ENCODE peak calls at places on chromosomes 11 and 22, in seven cellular contexts. J is H9, Y is brain microvascular endothelial cell, S is MCF 10A, F is transverse colon, T is omental fat pad, C is thoracic aorta. A is an unnamed sample.

GRCh38 chr11:113470233-113470632 is 5.0 kb downstream of the DRD2 start:
- DNase-seq in J (no peak), Y (no peak), S (no peak), F (no peak), T (no peak), C (no peak), A (no peak)

GRCh38 chr22:46444390-46444854 is 93.0 kb downstream of the CELSR1 start:
- DNase-seq in J (no peak), Y (no peak), S (no peak), F (no peak), T (no peak), C (no peak), A (no peak)

GRCh38 chr11:119727523-119728081 is 1.4 kb downstream of the NECTIN1 start:
- DNase-seq in J (peak; percentile 66), Y (no peak), S (peak; percentile 32), F (peak; percentile 72), T (no peak), C (no peak), A (no peak)

GRCh38 chr22:49322231-49322630 is 505.4 kb downstream of the BRD1 start:
- DNase-seq in J (no peak), Y (no peak), S (no peak), F (no peak), T (no peak), C (no peak), A (no peak)

GRCh38 chr11:101049123-101049522 is 80.5 kb downstream of the PGR start:
- DNase-seq in J (no peak), Y (no peak), S (no peak), F (no peak), T (no peak), C (no peak), A (no peak)

GRCh38 chr11:116946414-116946813 is 109.0 kb upstream of the APOA1 start:
- DNase-seq in J (no peak), Y (peak; percentile 43), S (no peak), F (no peak), T (no peak), C (no peak), A (no peak)

GRCh38 chr11:102452461-102453285 is at the start of gene TMEM123:
- DNase-seq in J (peak; percentile 78), Y (peak; percentile 34), S (peak; percentile 65), F (peak; percentile 89), T (peak; percentile 42), C (peak; percentile 40), A (peak; percentile 75)

GRCh38 chr11:20105427-20105826 is 54.8 kb downstream of the DBX1 start:
- DNase-seq in J (no peak), Y (no peak), S (no peak), F (no peak), T (no peak), C (no peak), A (no peak)

GRCh38 chr11:121716060-121716459 is 263.3 kb upstream of the SORL1-AS1 start:
- DNase-seq in J (no peak), Y (peak; percentile 8), S (no peak), F (no peak), T (no peak), C (no peak), A (no peak)

GRCh38 chr11:74755395-74755995 is 6.8 kb downstream of the RNF169 start:
- DNase-seq in J (no peak), Y (no peak), S (peak; percentile 7), F (no peak), T (no peak), C (no peak), A (no peak)

GRCh38 chr11:131656179-131656838 is 285.9 kb downstream of the NTM start:
- DNase-seq in J (peak; percentile 87), Y (no peak), S (no peak), F (no peak), T (no peak), C (no peak), A (no peak)

GRCh38 chr22:46462726-46463371 is 74.6 kb downstream of the CELSR1 start:
- DNase-seq in J (no peak), Y (peak; percentile 45), S (peak; percentile 93), F (no peak), T (no peak), C (no peak), A (no peak)

GRCh38 chr11:92269841-92270240 is 45.2 kb downstream of the FAT3 start:
- DNase-seq in J (no peak), Y (no peak), S (no peak), F (no peak), T (no peak), C (no peak), A (no peak)

GRCh38 chr22:21642584-21643448 is 714 bp downstream of the SDF2L1 start:
- DNase-seq in J (peak; percentile 80), Y (peak; percentile 43), S (peak; percentile 60), F (peak; percentile 71), T (no peak), C (no peak), A (peak; percentile 39)

GRCh38 chr22:35752172-35752832 is 34.6 kb downstream of the APOL5 start:
- DNase-seq in J (no peak), Y (no peak), S (no peak), F (no peak), T (no peak), C (no peak), A (no peak)
- TF ChIP-seq CTCF in J (no peak), Y (no peak), S (no peak), F (no peak), T (no peak), C (no peak), A (no peak)

DNA sequence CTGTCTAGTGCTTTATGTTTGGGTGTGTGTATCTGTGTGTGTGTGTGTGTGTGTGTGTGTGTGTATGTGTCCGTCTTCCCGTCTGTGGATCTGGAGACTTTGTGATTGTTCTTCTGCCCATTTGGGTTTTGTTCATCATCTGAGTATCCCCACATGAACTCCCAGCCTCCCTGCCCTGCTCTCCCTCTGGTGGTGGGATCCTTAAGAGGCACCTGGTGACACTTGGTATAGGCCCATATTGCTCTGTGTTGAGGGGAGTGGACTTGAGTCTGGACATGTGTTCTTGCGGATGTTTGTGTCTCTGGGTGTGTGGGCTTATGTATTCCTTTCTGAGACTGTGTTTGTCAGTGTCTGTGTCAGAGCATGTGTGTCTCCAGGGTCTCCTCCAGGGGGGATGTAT is 15.3 kb downstream of the RCOR2 start:
- DNase-seq in J (no peak), Y (no peak), S (peak; percentile 27), F (no peak), T (no peak), C (no peak), A (no peak)
- TF ChIP-seq CTCF in J (peak; percentile 61), Y (peak; percentile 71), S (peak; percentile 16), F (no peak), T (no peak), C (no peak), A (no peak)

GRCh38 chr22:39349506-39349966 is 255 bp upstream of the SYNGR1 start:
- DNase-seq in J (no peak), Y (no peak), S (no peak), F (peak; percentile 27), T (no peak), C (no peak), A (peak; percentile 37)

GRCh38 chr22:39351689-39352214 is 2.0 kb downstream of the SYNGR1 start:
- DNase-seq in J (peak; percentile 43), Y (peak; percentile 62), S (no peak), F (no peak), T (no peak), C (no peak), A (peak; percentile 35)

GRCh38 chr22:39350803-39351688 is 1.3 kb downstream of the SYNGR1 start:
- DNase-seq in J (peak; percentile 38), Y (no peak), S (no peak), F (no peak), T (no peak), C (no peak), A (no peak)

GRCh38 chr22:39348909-39349505 is 784 bp upstream of the SYNGR1 start:
- DNase-seq in J (no peak), Y (no peak), S (no peak), F (peak; percentile 21), T (no peak), C (no peak), A (no peak)

GRCh38 chr22:39349967-39350802 is at the start of gene SYNGR1:
- DNase-seq in J (no peak), Y (no peak), S (no peak), F (no peak), T (no peak), C (no peak), A (no peak)
- TF ChIP-seq CTCF in J (no peak), Y (peak; percentile 4), S (no peak), F (no peak), T (no peak), C (no peak), A (no peak)

GRCh38 chr11:111359223-111360149 is 19.6 kb downstream of the POU2AF1 start:
- DNase-seq in J (no peak), Y (no peak), S (no peak), F (no peak), T (no peak), C (no peak), A (no peak)
- TF ChIP-seq CTCF in J (no peak), Y (no peak), S (no peak), F (no peak), T (no peak), C (no peak), A (no peak)

GRCh38 chr11:123740787-123741158 is 687 bp downstream of the ZNF202 start:
- DNase-seq in J (no peak), Y (no peak), S (peak; percentile 25), F (peak; percentile 9), T (no peak), C (no peak), A (no peak)

GRCh38 chr11:123742778-123743177 is 1.3 kb upstream of the ZNF202 start:
- DNase-seq in J (no peak), Y (no peak), S (no peak), F (no peak), T (no peak), C (no peak), A (no peak)

GRCh38 chr11:123742334-123742733 is 874 bp upstream of the ZNF202 start:
- DNase-seq in J (peak; percentile 70), Y (no peak), S (no peak), F (no peak), T (no peak), C (no peak), A (no peak)

GRCh38 chr11:123738374-123738773 is 3.1 kb downstream of the ZNF202 start:
- DNase-seq in J (no peak), Y (no peak), S (no peak), F (no peak), T (no peak), C (no peak), A (no peak)

DNA sequence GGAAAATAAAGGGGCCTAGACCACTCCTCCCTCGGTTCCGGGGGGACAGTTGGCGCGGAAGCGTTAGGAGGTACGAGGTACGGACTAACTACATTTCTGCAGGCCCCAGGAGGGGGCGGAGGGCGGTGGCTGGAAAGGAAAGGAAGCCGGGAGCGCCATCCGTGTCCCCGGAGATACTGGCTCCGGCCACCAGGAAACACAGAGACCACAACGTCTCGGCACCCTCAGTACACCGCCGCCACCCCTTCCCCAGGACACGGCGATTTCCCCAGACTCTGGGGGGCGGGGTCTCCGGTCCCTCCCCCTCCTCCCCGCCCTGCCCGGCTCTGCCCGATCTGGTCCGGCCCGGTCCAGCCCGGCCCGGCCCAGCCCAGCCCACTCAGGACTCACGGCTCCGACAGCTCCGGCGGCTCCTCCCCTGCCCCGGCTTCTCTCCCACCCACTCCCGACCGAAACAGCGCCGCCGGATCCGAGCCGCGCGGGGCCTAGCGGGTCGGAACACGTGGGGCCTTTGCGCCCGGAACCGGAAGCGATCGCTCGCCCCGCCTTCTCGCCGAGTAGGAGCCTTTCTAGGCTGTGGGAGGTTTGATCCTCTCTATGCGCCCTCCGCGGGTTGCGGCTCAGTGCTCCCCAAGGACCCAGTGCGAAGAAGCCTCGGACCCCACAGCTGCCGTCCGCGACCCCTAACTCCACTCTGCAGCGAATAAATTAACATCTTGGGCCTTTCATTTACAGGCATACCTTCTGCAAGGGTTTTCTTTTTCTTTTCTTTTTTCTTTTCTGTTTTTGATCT is at the start of gene ZNF202:
- DNase-seq in J (peak; percentile 91), Y (peak; percentile 80), S (peak; percentile 91), F (peak; percentile 93), T (peak; percentile 77), C (peak; percentile 52), A (peak; percentile 85)
- TF ChIP-seq CTCF in J (peak; percentile 54), Y (peak; percentile 30), S (no peak), F (peak; percentile 14), T (no peak), C (peak; percentile 29), A (no peak)

A was measured in natural killer cell.